ENCODE peak calls at places on chromosomes 1 and 21, in eight cellular contexts. One of them, this sample, is unnamed.

GRCh38 chr1:159940006-159940620 is 5.3 kb downstream of the IGSF9 start:
- DNase-seq in lower lobe of right lung: no peak
- DNase-seq in ascending aorta: no peak
- DNase-seq in pancreas: no peak
- DNase-seq in stomach: no peak
- DNase-seq in CD8-positive, alpha-beta memory T cell: no peak
- DNase-seq in neuronal stem cell: no peak
- DNase-seq in endothelial cell of umbilical vein: no peak
- DNase-seq in this sample: no peak

GRCh38 chr1:230464618-230465017 is 38.5 kb upstream of the PGBD5 start:
- DNase-seq in pancreas: no peak
- DNase-seq in ascending aorta: no peak
- DNase-seq in stomach: no peak
- DNase-seq in lower lobe of right lung: no peak
- DNase-seq in CD8-positive, alpha-beta memory T cell: no peak
- DNase-seq in endothelial cell of umbilical vein: no peak
- DNase-seq in neuronal stem cell: no peak
- DNase-seq in this sample: no peak

GRCh38 chr21:41927727-41928409 is 25.9 kb downstream of the C2CD2 start:
- DNase-seq in stomach: no peak
- DNase-seq in CD8-positive, alpha-beta memory T cell: no peak
- DNase-seq in ascending aorta: no peak
- DNase-seq in neuronal stem cell: no peak
- DNase-seq in endothelial cell of umbilical vein: no peak
- DNase-seq in lower lobe of right lung: no peak
- DNase-seq in pancreas: no peak
- DNase-seq in this sample: no peak

GRCh38 chr1:121546830-121547680 is 362.3 kb downstream of the SRGAP2C start:
- DNase-seq in CD8-positive, alpha-beta memory T cell: peak; percentile 46
- DNase-seq in pancreas: no peak
- DNase-seq in stomach: no peak
- DNase-seq in ascending aorta: no peak
- DNase-seq in endothelial cell of umbilical vein: peak; percentile 4
- DNase-seq in lower lobe of right lung: no peak
- DNase-seq in neuronal stem cell: no peak
- DNase-seq in this sample: no peak

GRCh38 chr1:6347641-6348487 is 45.7 kb downstream of the ACOT7 start:
- DNase-seq in CD8-positive, alpha-beta memory T cell: peak; percentile 77
- DNase-seq in lower lobe of right lung: no peak
- DNase-seq in neuronal stem cell: no peak
- DNase-seq in endothelial cell of umbilical vein: peak; percentile 49
- DNase-seq in stomach: peak; percentile 61
- DNase-seq in ascending aorta: no peak
- DNase-seq in pancreas: no peak
- DNase-seq in this sample: no peak

GRCh38 chr1:899636-900317 is 23.9 kb upstream of the SAMD11 start:
- DNase-seq in pancreas: no peak
- DNase-seq in CD8-positive, alpha-beta memory T cell: no peak
- DNase-seq in endothelial cell of umbilical vein: no peak
- DNase-seq in neuronal stem cell: no peak
- DNase-seq in stomach: no peak
- DNase-seq in lower lobe of right lung: no peak
- DNase-seq in ascending aorta: peak; percentile 6
- DNase-seq in this sample: no peak

GRCh38 chr1:178540646-178541045 is 27.7 kb downstream of the TEX35 start:
- DNase-seq in stomach: no peak
- DNase-seq in pancreas: no peak
- DNase-seq in endothelial cell of umbilical vein: no peak
- DNase-seq in ascending aorta: no peak
- DNase-seq in CD8-positive, alpha-beta memory T cell: no peak
- DNase-seq in neuronal stem cell: no peak
- DNase-seq in lower lobe of right lung: no peak
- DNase-seq in this sample: no peak

GRCh38 chr21:17435565-17436543 is 77.0 kb upstream of the CXADR start:
- DNase-seq in endothelial cell of umbilical vein: peak; percentile 26
- DNase-seq in neuronal stem cell: no peak
- DNase-seq in stomach: no peak
- DNase-seq in lower lobe of right lung: no peak
- DNase-seq in pancreas: no peak
- DNase-seq in ascending aorta: no peak
- DNase-seq in CD8-positive, alpha-beta memory T cell: no peak
- DNase-seq in this sample: no peak

GRCh38 chr1:198560093-198560638 is 19.7 kb upstream of the ATP6V1G3 start:
- DNase-seq in CD8-positive, alpha-beta memory T cell: no peak
- DNase-seq in neuronal stem cell: no peak
- DNase-seq in endothelial cell of umbilical vein: peak; percentile 77
- DNase-seq in pancreas: no peak
- DNase-seq in ascending aorta: no peak
- DNase-seq in lower lobe of right lung: peak; percentile 50
- DNase-seq in stomach: no peak
- DNase-seq in this sample: no peak

GRCh38 chr1:231828182-231828920 is 201.8 kb downstream of the DISC1 start:
- DNase-seq in endothelial cell of umbilical vein: peak; percentile 96
- DNase-seq in stomach: no peak
- DNase-seq in lower lobe of right lung: no peak
- DNase-seq in CD8-positive, alpha-beta memory T cell: no peak
- DNase-seq in pancreas: no peak
- DNase-seq in neuronal stem cell: no peak
- DNase-seq in ascending aorta: no peak
- DNase-seq in this sample: no peak

GRCh38 chr1:16267690-16268180 is 30.8 kb upstream of the CPLANE2 start:
- DNase-seq in pancreas: no peak
- DNase-seq in lower lobe of right lung: no peak
- DNase-seq in endothelial cell of umbilical vein: peak; percentile 83
- DNase-seq in stomach: no peak
- DNase-seq in ascending aorta: no peak
- DNase-seq in CD8-positive, alpha-beta memory T cell: no peak
- DNase-seq in neuronal stem cell: no peak
- DNase-seq in this sample: no peak

GRCh38 chr1:204564835-204565234 is 48.6 kb downstream of the MDM4 start:
- DNase-seq in stomach: no peak
- DNase-seq in ascending aorta: no peak
- DNase-seq in lower lobe of right lung: no peak
- DNase-seq in pancreas: no peak
- DNase-seq in endothelial cell of umbilical vein: no peak
- DNase-seq in neuronal stem cell: no peak
- DNase-seq in CD8-positive, alpha-beta memory T cell: no peak
- DNase-seq in this sample: no peak

GRCh38 chr1:175132456-175132855 is 60.1 kb downstream of the KIAA0040 start:
- DNase-seq in ascending aorta: no peak
- DNase-seq in CD8-positive, alpha-beta memory T cell: no peak
- DNase-seq in neuronal stem cell: no peak
- DNase-seq in stomach: no peak
- DNase-seq in endothelial cell of umbilical vein: no peak
- DNase-seq in pancreas: no peak
- DNase-seq in lower lobe of right lung: no peak
- DNase-seq in this sample: no peak

GRCh38 chr1:86380257-86380861 is 15.8 kb downstream of the ODF2L start:
- DNase-seq in CD8-positive, alpha-beta memory T cell: no peak
- DNase-seq in stomach: no peak
- DNase-seq in endothelial cell of umbilical vein: peak; percentile 82
- DNase-seq in ascending aorta: no peak
- DNase-seq in pancreas: no peak
- DNase-seq in lower lobe of right lung: no peak
- DNase-seq in neuronal stem cell: peak; percentile 45
- DNase-seq in this sample: no peak

GRCh38 chr21:27802816-27803475 is 836.1 kb upstream of the ADAMTS5 start:
- DNase-seq in CD8-positive, alpha-beta memory T cell: no peak
- DNase-seq in neuronal stem cell: peak; percentile 18
- DNase-seq in pancreas: no peak
- DNase-seq in ascending aorta: no peak
- DNase-seq in lower lobe of right lung: no peak
- DNase-seq in stomach: peak; percentile 44
- DNase-seq in endothelial cell of umbilical vein: peak; percentile 39
- DNase-seq in this sample: no peak

GRCh38 chr1:156492591-156493080 is 7.9 kb downstream of the MEF2D start:
- DNase-seq in stomach: no peak
- DNase-seq in ascending aorta: no peak
- DNase-seq in endothelial cell of umbilical vein: no peak
- DNase-seq in CD8-positive, alpha-beta memory T cell: no peak
- DNase-seq in lower lobe of right lung: peak; percentile 64
- DNase-seq in pancreas: no peak
- DNase-seq in neuronal stem cell: no peak
- DNase-seq in this sample: no peak

GRCh38 chr1:55339681-55340080 is 124.5 kb upstream of the USP24 start:
- DNase-seq in pancreas: no peak
- DNase-seq in CD8-positive, alpha-beta memory T cell: no peak
- DNase-seq in endothelial cell of umbilical vein: no peak
- DNase-seq in neuronal stem cell: no peak
- DNase-seq in ascending aorta: no peak
- DNase-seq in stomach: no peak
- DNase-seq in lower lobe of right lung: no peak
- DNase-seq in this sample: no peak

GRCh38 chr1:19068639-19069276 is 112.3 kb upstream of the IFFO2 start:
- DNase-seq in stomach: no peak
- DNase-seq in lower lobe of right lung: no peak
- DNase-seq in pancreas: no peak
- DNase-seq in CD8-positive, alpha-beta memory T cell: no peak
- DNase-seq in endothelial cell of umbilical vein: no peak
- DNase-seq in ascending aorta: no peak
- DNase-seq in neuronal stem cell: no peak
- DNase-seq in this sample: no peak

GRCh38 chr1:195979646-195980045 is 628.6 kb downstream of the KCNT2 start:
- DNase-seq in endothelial cell of umbilical vein: no peak
- DNase-seq in neuronal stem cell: no peak
- DNase-seq in lower lobe of right lung: no peak
- DNase-seq in CD8-positive, alpha-beta memory T cell: no peak
- DNase-seq in pancreas: no peak
- DNase-seq in ascending aorta: no peak
- DNase-seq in stomach: no peak
- DNase-seq in this sample: no peak

GRCh38 chr1:223834660-223835263 is 11.0 kb downstream of the TP53BP2 start:
- DNase-seq in lower lobe of right lung: no peak
- DNase-seq in pancreas: no peak
- DNase-seq in ascending aorta: no peak
- DNase-seq in stomach: no peak
- DNase-seq in neuronal stem cell: no peak
- DNase-seq in CD8-positive, alpha-beta memory T cell: no peak
- DNase-seq in endothelial cell of umbilical vein: no peak
- DNase-seq in this sample: no peak

GRCh38 chr1:116116040-116116439 is 4.8 kb downstream of the MAB21L3 start:
- DNase-seq in ascending aorta: no peak
- DNase-seq in endothelial cell of umbilical vein: no peak
- DNase-seq in stomach: no peak
- DNase-seq in lower lobe of right lung: no peak
- DNase-seq in pancreas: no peak
- DNase-seq in neuronal stem cell: no peak
- DNase-seq in CD8-positive, alpha-beta memory T cell: no peak
- DNase-seq in this sample: no peak

GRCh38 chr1:152188673-152189591 is 29.9 kb upstream of the RPTN start:
- DNase-seq in pancreas: peak; percentile 83
- DNase-seq in endothelial cell of umbilical vein: peak; percentile 65
- DNase-seq in lower lobe of right lung: peak; percentile 88
- DNase-seq in neuronal stem cell: no peak
- DNase-seq in CD8-positive, alpha-beta memory T cell: peak; percentile 84
- DNase-seq in stomach: peak; percentile 79
- DNase-seq in ascending aorta: no peak
- DNase-seq in this sample: peak; percentile 72

GRCh38 chr1:86753700-86754099 is 49.3 kb downstream of the SH3GLB1 start:
- DNase-seq in stomach: no peak
- DNase-seq in neuronal stem cell: no peak
- DNase-seq in ascending aorta: no peak
- DNase-seq in pancreas: no peak
- DNase-seq in lower lobe of right lung: no peak
- DNase-seq in endothelial cell of umbilical vein: peak; percentile 28
- DNase-seq in CD8-positive, alpha-beta memory T cell: no peak
- DNase-seq in this sample: no peak

GRCh38 chr1:90486134-90486824 is 230.8 kb downstream of the BARHL2 start:
- DNase-seq in endothelial cell of umbilical vein: no peak
- DNase-seq in neuronal stem cell: no peak
- DNase-seq in ascending aorta: no peak
- DNase-seq in CD8-positive, alpha-beta memory T cell: no peak
- DNase-seq in pancreas: no peak
- DNase-seq in lower lobe of right lung: no peak
- DNase-seq in stomach: no peak
- DNase-seq in this sample: no peak
- H3K27ac ChIP-seq in endothelial cell of umbilical vein: no peak overlapping the region
- H3K27ac ChIP-seq in neuronal stem cell: no peak overlapping the region
- H3K27ac ChIP-seq in ascending aorta: no peak overlapping the region
- H3K27ac ChIP-seq in CD8-positive, alpha-beta memory T cell: no peak overlapping the region
- H3K27ac ChIP-seq in pancreas: no peak overlapping the region
- H3K27ac ChIP-seq in lower lobe of right lung: no peak overlapping the region
- H3K27ac ChIP-seq in stomach: no peak overlapping the region
- H3K27ac ChIP-seq in this sample: no peak overlapping the region

GRCh38 chr1:93330617-93331016 is 15.1 kb upstream of the DR1 start:
- DNase-seq in lower lobe of right lung: no peak
- DNase-seq in pancreas: no peak
- DNase-seq in stomach: no peak
- DNase-seq in endothelial cell of umbilical vein: no peak
- DNase-seq in neuronal stem cell: no peak
- DNase-seq in ascending aorta: no peak
- DNase-seq in CD8-positive, alpha-beta memory T cell: no peak
- DNase-seq in this sample: no peak
- H3K4me3 ChIP-seq in lower lobe of right lung: no peak overlapping the region
- H3K4me3 ChIP-seq in pancreas: no peak overlapping the region
- H3K4me3 ChIP-seq in stomach: no peak overlapping the region
- H3K4me3 ChIP-seq in endothelial cell of umbilical vein: no peak overlapping the region
- H3K4me3 ChIP-seq in neuronal stem cell: no peak overlapping the region
- H3K4me3 ChIP-seq in ascending aorta: no peak overlapping the region
- H3K4me3 ChIP-seq in CD8-positive, alpha-beta memory T cell: no peak overlapping the region
- H3K4me3 ChIP-seq in this sample: no peak overlapping the region

DNA sequence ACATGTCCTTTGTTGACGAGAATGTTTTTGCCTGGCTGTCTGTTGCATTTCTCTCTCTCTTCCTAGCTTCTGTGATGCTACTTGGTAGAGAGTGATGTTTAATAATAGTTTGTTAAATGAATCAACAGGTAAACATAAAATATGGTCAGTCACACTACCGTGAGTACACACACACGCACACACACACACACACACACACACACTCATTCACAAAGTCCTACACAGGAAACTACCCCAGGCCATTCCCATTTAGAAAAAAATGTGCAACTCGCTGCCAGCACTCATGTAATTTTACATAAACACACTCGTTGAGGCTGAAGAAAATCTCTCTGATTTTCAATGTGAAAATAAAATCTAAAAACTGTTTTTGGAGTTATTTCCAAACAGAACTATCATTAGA is 38.7 kb downstream of the RUNX1 start:
- DNase-seq in stomach: no peak
- DNase-seq in CD8-positive, alpha-beta memory T cell: no peak
- DNase-seq in lower lobe of right lung: no peak
- DNase-seq in neuronal stem cell: no peak
- DNase-seq in pancreas: no peak
- DNase-seq in endothelial cell of umbilical vein: no peak
- DNase-seq in ascending aorta: no peak
- DNase-seq in this sample: no peak
- H3K4me1 ChIP-seq in stomach: no peaks in the 10 kb centered on the region
- H3K4me1 ChIP-seq in CD8-positive, alpha-beta memory T cell: peaks cover 70% of the 10 kb centered on the region
- H3K4me1 ChIP-seq in lower lobe of right lung: no peaks in the 10 kb centered on the region
- H3K4me1 ChIP-seq in neuronal stem cell: peaks cover 1% of the 10 kb centered on the region
- H3K4me1 ChIP-seq in pancreas: no peaks in the 10 kb centered on the region
- H3K4me1 ChIP-seq in endothelial cell of umbilical vein: no peaks in the 10 kb centered on the region
- H3K4me1 ChIP-seq in ascending aorta: no peaks in the 10 kb centered on the region
- H3K4me1 ChIP-seq in this sample: no peaks in the 10 kb centered on the region

DNA sequence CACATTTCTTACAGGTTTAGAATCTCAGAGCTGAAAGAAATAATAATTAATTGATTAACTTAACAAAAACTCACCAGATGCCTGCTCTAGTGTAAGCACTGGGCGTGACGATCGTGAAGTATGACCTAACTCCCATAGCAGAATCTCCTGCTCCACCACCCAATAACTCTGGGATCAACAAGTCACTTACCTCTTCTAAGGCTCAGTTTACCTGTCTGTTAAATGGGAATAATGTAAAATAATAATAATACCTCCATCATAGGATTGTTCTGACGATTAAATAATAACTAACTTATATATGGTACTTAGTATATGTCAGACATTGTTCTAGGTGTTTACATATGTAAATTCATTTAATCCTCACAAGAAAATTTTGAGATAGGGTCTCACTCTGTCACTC is 24.6 kb downstream of the COA7 start:
- DNase-seq in neuronal stem cell: no peak
- DNase-seq in endothelial cell of umbilical vein: no peak
- DNase-seq in lower lobe of right lung: no peak
- DNase-seq in CD8-positive, alpha-beta memory T cell: no peak
- DNase-seq in ascending aorta: no peak
- DNase-seq in pancreas: no peak
- DNase-seq in stomach: no peak
- DNase-seq in this sample: no peak
- H3K27ac ChIP-seq in neuronal stem cell: no peak overlapping the region
- H3K27ac ChIP-seq in endothelial cell of umbilical vein: no peak overlapping the region
- H3K27ac ChIP-seq in lower lobe of right lung: no peak overlapping the region
- H3K27ac ChIP-seq in CD8-positive, alpha-beta memory T cell: no peak overlapping the region
- H3K27ac ChIP-seq in ascending aorta: no peak overlapping the region
- H3K27ac ChIP-seq in pancreas: no peak overlapping the region
- H3K27ac ChIP-seq in stomach: no peak overlapping the region
- H3K27ac ChIP-seq in this sample: no peak overlapping the region